ENCODE peak calls at places on chromosome 1, in five cellular contexts. P is upper lobe of right lung, F is cardiac fibroblast, D is bronchial epithelial cell, E is brain microvascular endothelial cell. H is an unnamed sample.

GRCh38 chr1:179230251-179230650 is 774 bp upstream of the ABL2 start:
- DNase-seq in P (no peak), F (peak; percentile 72), D (peak; percentile 68), E (peak; percentile 63), H (no peak)

GRCh38 chr1:39105841-39106765 is 80.0 kb downstream of the NDUFS5 start:
- DNase-seq in P (peak; percentile 80), F (peak; percentile 52), D (no peak), E (no peak), H (peak; percentile 67)

GRCh38 chr1:8903410-8903809 is 24.9 kb upstream of the ENO1 start:
- DNase-seq in P (no peak), F (peak; percentile 72), D (peak; percentile 33), E (no peak), H (no peak)

GRCh38 chr1:110106013-110106941 is 6.0 kb upstream of the UBL4B start:
- DNase-seq in P (peak; percentile 73), F (peak; percentile 71), D (peak; percentile 58), E (peak; percentile 53), H (no peak)

GRCh38 chr1:184160942-184161698 is 109.6 kb downstream of the TSEN15 start:
- DNase-seq in P (no peak), F (peak; percentile 75), D (no peak), E (no peak), H (no peak)

GRCh38 chr1:40182956-40183710 is 21.9 kb downstream of the RLF start:
- DNase-seq in P (no peak), F (peak; percentile 59), D (peak; percentile 40), E (peak; percentile 28), H (no peak)

GRCh38 chr1:203039609-203040517 is 13.6 kb downstream of the PPFIA4 start:
- DNase-seq in P (no peak), F (no peak), D (no peak), E (no peak), H (no peak)

GRCh38 chr1:19010995-19011696 is 54.7 kb upstream of the IFFO2 start:
- DNase-seq in P (peak; percentile 88), F (peak; percentile 98), D (peak; percentile 98), E (peak; percentile 98), H (peak; percentile 80)

GRCh38 chr1:168755800-168756418 is 26.9 kb upstream of the DPT start:
- DNase-seq in P (no peak), F (no peak), D (no peak), E (no peak), H (no peak)

GRCh38 chr1:241250465-241250864 is 106.5 kb downstream of the RGS7 start:
- DNase-seq in P (no peak), F (no peak), D (peak; percentile 3), E (no peak), H (no peak)

GRCh38 chr1:222586842-222587241 is 2.9 kb downstream of the TAF1A start:
- DNase-seq in P (no peak), F (no peak), D (no peak), E (no peak), H (no peak)

GRCh38 chr1:209653915-209654351 is 1.7 kb upstream of the LAMB3 start:
- DNase-seq in P (no peak), F (no peak), D (peak; percentile 95), E (no peak), H (no peak)

GRCh38 chr1:154404511-154404931 is 622 bp upstream of the IL6R start:
- DNase-seq in P (peak; percentile 51), F (no peak), D (no peak), E (no peak), H (no peak)

GRCh38 chr1:161260939-161261858 is 2.7 kb downstream of the PCP4L1 start:
- DNase-seq in P (no peak), F (no peak), D (peak; percentile 49), E (no peak), H (no peak)

GRCh38 chr1:23263380-23263887 is 46.1 kb upstream of the HTR1D start:
- DNase-seq in P (no peak), F (no peak), D (no peak), E (no peak), H (no peak)

GRCh38 chr1:243796016-243796415 is 54.0 kb downstream of the AKT3 start:
- DNase-seq in P (no peak), F (no peak), D (no peak), E (no peak), H (no peak)
- TF ChIP-seq CTCF in P (no peak), F (no peak), D (no peak), E (no peak), H (no peak)

DNA sequence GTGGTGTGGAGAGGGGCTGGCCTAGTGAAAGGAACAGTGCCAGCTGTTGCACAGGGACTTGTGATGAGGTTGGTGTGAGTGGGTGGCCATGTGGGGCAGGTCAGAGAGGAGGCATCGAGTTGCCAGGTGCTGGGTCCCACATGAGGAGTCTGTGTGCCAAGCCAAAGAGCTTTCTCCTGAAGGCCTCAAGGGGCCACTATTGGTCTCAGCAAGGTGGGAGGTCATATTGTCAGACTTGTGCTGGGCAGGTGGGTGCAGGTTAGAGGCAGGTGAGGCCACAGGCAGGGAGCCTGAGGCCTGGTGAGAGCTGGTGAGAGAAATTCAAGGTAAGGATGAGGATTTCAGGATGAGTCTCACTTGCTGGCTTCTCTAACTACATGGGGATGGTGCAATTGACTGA is 256.8 kb downstream of the DISC1 start:
- DNase-seq in P (no peak), F (no peak), D (no peak), E (no peak), H (no peak)
- TF ChIP-seq CTCF in P (no peak), F (no peak), D (peak; percentile 10), E (no peak), H (no peak)

DNA sequence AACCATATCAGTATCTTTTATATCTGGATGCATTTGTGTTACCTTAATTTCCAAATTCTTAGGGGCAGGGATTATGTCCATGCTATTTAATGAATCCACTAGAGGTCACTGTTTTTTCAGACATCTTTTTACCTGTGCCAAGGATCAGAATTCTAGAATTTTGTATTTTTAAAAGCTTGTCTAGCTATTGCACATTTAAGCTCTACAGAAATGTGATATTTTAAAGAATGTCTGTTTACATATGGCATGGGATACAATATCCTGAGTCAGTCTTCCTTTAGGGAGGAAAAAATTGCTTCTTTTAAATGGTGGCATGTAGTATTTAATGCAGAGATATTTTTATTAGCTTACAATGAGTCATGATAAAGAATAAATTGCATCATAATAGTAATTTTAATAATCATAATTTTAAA is 11.3 kb downstream of the RPAP2 start:
- DNase-seq in P (no peak), F (peak; percentile 62), D (peak; percentile 49), E (no peak), H (no peak)
- TF ChIP-seq CTCF in P (peak; percentile 63), F (peak; percentile 44), D (peak; percentile 23), E (peak; percentile 32), H (no peak)

DNA sequence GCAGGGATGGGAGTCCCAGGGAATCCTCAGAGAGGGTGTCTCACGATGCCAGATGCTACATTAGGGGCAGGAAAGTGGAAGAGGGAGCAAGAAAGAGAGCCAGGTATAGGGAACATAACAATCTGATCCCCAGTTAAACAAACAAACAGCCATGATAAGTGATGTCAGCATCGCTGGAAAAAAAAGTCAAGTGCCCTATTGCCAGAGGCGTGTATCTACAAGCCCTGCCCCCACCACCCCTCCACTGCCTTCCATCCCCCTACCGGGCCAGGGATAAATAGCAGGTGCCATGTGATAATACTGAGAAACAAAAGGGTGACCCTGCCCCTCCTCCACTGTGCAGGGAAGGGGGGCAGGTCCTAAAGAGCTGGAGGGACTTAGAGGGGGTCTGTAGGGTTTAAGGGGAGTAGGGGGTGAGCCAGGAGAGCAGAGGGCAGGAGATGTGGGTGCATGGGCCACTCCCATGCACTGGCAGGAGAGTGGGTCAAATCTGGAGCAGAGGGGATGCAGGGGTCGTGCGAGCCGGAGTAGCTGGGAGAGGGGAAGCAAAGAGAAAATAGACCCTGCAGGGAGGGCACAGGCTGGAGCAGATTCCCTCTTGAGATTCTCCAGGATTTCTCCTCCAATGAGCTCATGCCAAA is 3.4 kb downstream of the SLC26A9 start:
- DNase-seq in P (peak; percentile 78), F (no peak), D (peak; percentile 43), E (no peak), H (peak; percentile 12)
- TF ChIP-seq CTCF in P (peak; percentile 12), F (peak; percentile 21), D (peak; percentile 34), E (peak; percentile 32), H (no peak)

DNA sequence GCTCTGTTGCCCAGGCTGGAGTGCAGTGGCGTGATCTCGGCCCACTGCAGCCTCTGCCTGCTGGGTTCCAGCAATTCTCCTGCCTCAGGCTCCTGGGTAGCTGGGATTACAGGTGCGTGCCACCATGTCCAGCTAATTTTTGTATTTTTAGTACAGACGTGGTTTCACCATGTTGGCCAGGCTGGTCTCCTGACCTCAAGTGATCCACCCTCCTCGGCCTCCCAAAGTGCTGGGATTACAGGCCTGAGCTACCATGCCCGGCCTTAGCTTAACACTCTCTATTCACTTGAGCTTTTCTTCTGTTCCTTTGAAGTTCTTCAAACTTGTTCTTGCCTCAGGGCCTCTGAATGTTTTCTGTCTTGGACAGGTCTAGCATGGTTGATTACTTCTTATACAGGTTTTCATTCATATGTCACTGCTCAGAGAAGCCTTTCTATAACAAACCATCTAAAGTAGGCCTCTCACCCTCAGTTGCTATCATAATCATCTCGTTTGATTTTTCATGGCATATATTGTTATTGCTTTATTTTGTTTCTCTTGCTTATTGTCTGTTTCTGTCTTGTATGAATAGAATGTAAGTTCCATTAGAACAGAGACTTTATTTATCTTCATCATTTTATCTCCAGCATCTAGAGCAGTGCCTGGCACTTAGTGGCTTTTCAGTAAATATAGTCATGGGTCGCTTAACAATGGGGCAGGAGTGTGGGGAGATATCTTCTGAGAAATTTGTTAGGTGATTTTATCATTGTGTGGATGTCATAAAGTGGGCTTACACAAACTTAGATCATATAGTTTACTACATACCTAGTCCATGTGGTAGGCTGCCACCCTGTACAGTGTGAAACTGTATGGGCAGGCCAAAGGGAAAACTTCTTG is 12.1 kb downstream of the OSBPL9 start:
- DNase-seq in P (no peak), F (no peak), D (no peak), E (no peak), H (no peak)
- TF ChIP-seq CTCF in P (no peak), F (no peak), D (no peak), E (no peak), H (no peak)

DNA sequence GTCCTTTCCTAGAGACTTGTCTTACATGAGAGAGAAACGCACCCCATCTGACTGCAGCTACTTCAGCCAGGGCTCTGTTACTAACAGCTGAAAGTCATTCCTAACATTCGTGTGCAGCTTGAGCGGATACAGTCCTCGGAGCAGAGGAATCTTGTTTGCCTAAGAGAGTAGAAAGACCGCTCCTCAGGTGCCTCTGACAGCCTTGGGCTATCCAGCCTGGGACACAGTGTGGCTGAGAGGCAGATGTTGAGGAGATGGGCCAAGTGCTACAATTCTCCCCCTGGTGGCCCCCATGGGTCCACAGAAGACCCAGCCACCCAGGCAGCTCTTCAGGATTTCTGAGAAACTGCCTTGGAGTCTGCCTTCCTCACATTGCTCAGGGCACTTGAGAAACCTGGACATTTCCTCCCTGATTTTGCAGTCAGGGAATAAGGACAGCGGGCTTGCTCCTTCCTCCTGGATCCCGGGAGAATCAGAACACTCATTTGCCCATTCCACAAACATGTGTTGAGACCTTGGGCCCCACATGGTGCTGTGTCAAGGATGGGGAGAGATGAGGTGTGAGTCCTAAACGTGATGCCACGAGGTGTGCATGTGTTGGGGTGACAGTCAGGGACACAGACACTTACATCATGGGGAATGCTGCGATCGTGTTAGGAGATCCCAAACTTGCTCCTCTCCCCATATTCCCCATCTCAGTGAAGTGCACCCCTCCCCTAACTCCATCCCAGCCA is 13.1 kb downstream of the TRIM62 start:
- DNase-seq in P (no peak), F (no peak), D (no peak), E (no peak), H (no peak)
- TF ChIP-seq CTCF in P (no peak), F (no peak), D (no peak), E (peak; percentile 36), H (no peak)